ENCODE peak calls at places on chromosome 17, in four cellular contexts. One of them, this sample, is unnamed.

GRCh38 chr17:15941781-15942180 is 3.1 kb upstream of the ADORA2B start:
- DNase-seq in HepG2: no peak
- DNase-seq in WTC11: no peak
- DNase-seq in K562: no peak
- DNase-seq in this sample: no peak

GRCh38 chr17:8964801-8965393 is 610 bp downstream of the PIK3R5 start:
- DNase-seq in HepG2: no peak
- DNase-seq in WTC11: no peak
- DNase-seq in K562: no peak
- DNase-seq in this sample: no peak

GRCh38 chr17:39096435-39097158 is 54.8 kb downstream of the PLXDC1 start:
- DNase-seq in HepG2: no peak
- DNase-seq in WTC11: no peak
- DNase-seq in K562: no peak
- DNase-seq in this sample: no peak

GRCh38 chr17:48604770-48605329 is at the start of gene HOXB6:
- DNase-seq in HepG2: no peak
- DNase-seq in WTC11: no peak
- DNase-seq in K562: peak
- DNase-seq in this sample: no peak

GRCh38 chr17:78958556-78959191 is 21.0 kb downstream of the LGALS3BP start:
- DNase-seq in HepG2: no peak
- DNase-seq in WTC11: no peak
- DNase-seq in K562: peak
- DNase-seq in this sample: no peak

GRCh38 chr17:7951143-7951792 is 19.3 kb downstream of the CNTROB start:
- DNase-seq in HepG2: no peak
- DNase-seq in WTC11: no peak
- DNase-seq in K562: no peak
- DNase-seq in this sample: peak

GRCh38 chr17:45940826-45941225 is 46.5 kb downstream of the MAPT start:
- DNase-seq in HepG2: no peak
- DNase-seq in WTC11: no peak
- DNase-seq in K562: no peak
- DNase-seq in this sample: no peak

GRCh38 chr17:4777969-4778760 is 6.5 kb downstream of the TM4SF5 start:
- DNase-seq in HepG2: peak
- DNase-seq in WTC11: no peak
- DNase-seq in K562: no peak
- DNase-seq in this sample: no peak

GRCh38 chr17:39648876-39649430 is 12.0 kb downstream of the STARD3 start:
- DNase-seq in HepG2: no peak
- DNase-seq in WTC11: no peak
- DNase-seq in K562: no peak
- DNase-seq in this sample: no peak

GRCh38 chr17:61806081-61806828 is 57.1 kb downstream of the BRIP1 start:
- DNase-seq in HepG2: no peak
- DNase-seq in WTC11: no peak
- DNase-seq in K562: no peak
- DNase-seq in this sample: no peak

GRCh38 chr17:78185981-78186688 is 717 bp downstream of the TK1 start:
- DNase-seq in HepG2: no peak
- DNase-seq in WTC11: no peak
- DNase-seq in K562: peak
- DNase-seq in this sample: no peak

GRCh38 chr17:66580601-66581385 is 254.1 kb upstream of the CACNG5 start:
- DNase-seq in HepG2: no peak
- DNase-seq in WTC11: no peak
- DNase-seq in K562: peak
- DNase-seq in this sample: no peak
- TF ChIP-seq CREM in HepG2: no peak
- TF ChIP-seq CREM in WTC11: no peak
- TF ChIP-seq CREM in K562: no peak
- TF ChIP-seq CREM in this sample: no peak

GRCh38 chr17:50457621-50458020 is 11.1 kb downstream of the CHAD start:
- DNase-seq in HepG2: no peak
- DNase-seq in WTC11: no peak
- DNase-seq in K562: no peak
- DNase-seq in this sample: no peak

GRCh38 chr17:50459081-50459676 is 9.5 kb downstream of the CHAD start:
- DNase-seq in HepG2: peak
- DNase-seq in WTC11: no peak
- DNase-seq in K562: no peak
- DNase-seq in this sample: no peak

GRCh38 chr17:50459756-50460155 is 8.9 kb downstream of the CHAD start:
- DNase-seq in HepG2: no peak
- DNase-seq in WTC11: no peak
- DNase-seq in K562: no peak
- DNase-seq in this sample: no peak

GRCh38 chr17:50460831-50461526 is 7.7 kb downstream of the CHAD start:
- DNase-seq in HepG2: no peak
- DNase-seq in WTC11: no peak
- DNase-seq in K562: no peak
- DNase-seq in this sample: no peak

GRCh38 chr17:50458290-50458689 is 10.4 kb downstream of the CHAD start:
- DNase-seq in HepG2: no peak
- DNase-seq in WTC11: no peak
- DNase-seq in K562: no peak
- DNase-seq in this sample: no peak
- TF ChIP-seq CREM in HepG2: no peak
- TF ChIP-seq CREM in WTC11: no peak
- TF ChIP-seq CREM in K562: no peak
- TF ChIP-seq CREM in this sample: no peak

GRCh38 chr17:66313325-66313724 is 10.9 kb downstream of the PRKCA start:
- DNase-seq in HepG2: no peak
- DNase-seq in WTC11: no peak
- DNase-seq in K562: no peak
- DNase-seq in this sample: no peak
- TF ChIP-seq CREM in HepG2: no peak
- TF ChIP-seq CREM in WTC11: no peak
- TF ChIP-seq CREM in K562: no peak
- TF ChIP-seq CREM in this sample: no peak

DNA sequence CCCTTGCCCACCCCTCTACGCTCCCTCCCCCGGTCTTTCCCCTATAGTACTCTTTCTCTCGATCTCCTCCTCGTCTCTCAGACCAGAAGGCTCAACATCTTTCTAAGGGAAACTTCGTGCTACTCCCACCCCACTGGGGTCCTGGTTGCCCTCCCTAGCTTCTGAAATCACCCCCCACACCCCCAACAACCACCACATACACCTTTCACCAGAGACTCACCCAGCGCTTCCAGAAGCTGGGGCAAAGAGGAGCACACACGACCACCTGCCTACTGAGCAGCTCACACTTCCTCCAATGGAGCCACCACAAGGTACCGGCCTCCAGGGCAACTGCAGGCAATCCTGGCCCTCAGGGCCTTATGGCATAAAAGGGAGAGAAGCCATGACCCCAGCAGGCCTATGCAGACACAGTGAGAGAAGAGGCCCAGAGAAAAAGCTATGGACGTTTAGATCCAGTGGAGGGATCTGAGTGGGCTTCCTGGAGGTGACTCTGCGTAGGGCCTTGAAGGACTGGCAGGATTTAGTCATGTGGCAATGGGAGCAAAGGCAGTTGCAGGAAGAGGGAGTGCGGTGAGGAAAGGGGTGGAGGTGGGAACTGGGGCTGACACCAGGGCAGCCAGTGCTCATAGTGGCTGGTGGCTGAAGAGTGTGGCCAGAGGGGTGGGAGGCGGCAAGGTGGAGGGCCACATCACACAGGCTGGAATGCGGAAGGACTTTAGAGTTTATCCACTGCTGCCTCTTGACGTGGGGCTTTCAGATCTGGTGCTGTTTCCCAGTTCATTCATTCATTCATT is 12.1 kb upstream of the TMEM92 start:
- DNase-seq in HepG2: no peak
- DNase-seq in WTC11: no peak
- DNase-seq in K562: peak
- DNase-seq in this sample: no peak
- TF ChIP-seq CREM in HepG2: no peak
- TF ChIP-seq CREM in WTC11: no peak
- TF ChIP-seq CREM in K562: no peak
- TF ChIP-seq CREM in this sample: no peak

GRCh38 chr17:5786510-5786875 is 202.2 kb upstream of the NLRP1 start:
- DNase-seq in HepG2: no peak
- DNase-seq in WTC11: no peak
- DNase-seq in K562: no peak
- DNase-seq in this sample: no peak
- TF ChIP-seq CREM in HepG2: no peak
- TF ChIP-seq CREM in WTC11: no peak
- TF ChIP-seq CREM in K562: no peak
- TF ChIP-seq CREM in this sample: no peak